ENCODE peak calls at places on chromosomes 13 and 19, in six cellular contexts. F, X, L, U, P and Z are unnamed samples.

GRCh38 chr19:49362926-49363264 is 679 bp upstream of the TEAD2 start:
- DNase-seq in F (no peak), X (peak), L (no peak), U (peak), P (peak), Z (no peak)

GRCh38 chr19:44113784-44114390 is 688 bp downstream of the ZNF225 start:
- DNase-seq in F (no peak), X (peak), L (no peak), U (peak), P (no peak), Z (no peak)

GRCh38 chr19:30274987-30275386 is 97.2 kb upstream of the ZNF536 start:
- DNase-seq in F (no peak), X (no peak), L (no peak), U (no peak), P (no peak), Z (no peak)

GRCh38 chr13:51621597-51621996 is 37.3 kb downstream of the WDFY2 start:
- DNase-seq in F (no peak), X (no peak), L (no peak), U (no peak), P (no peak), Z (no peak)

GRCh38 chr19:54160182-54160811 is 776 bp upstream of the LENG1 start:
- DNase-seq in F (no peak), X (no peak), L (peak), U (peak), P (no peak), Z (no peak)

GRCh38 chr13:50125556-50126377 is 110.5 kb downstream of the KCNRG start:
- DNase-seq in F (peak), X (peak), L (peak), U (peak), P (peak), Z (no peak)

GRCh38 chr13:20360041-20360491 is 127.9 kb upstream of the GJB6 start:
- DNase-seq in F (peak), X (no peak), L (no peak), U (peak), P (no peak), Z (no peak)

GRCh38 chr13:27395007-27395510 is 29.4 kb upstream of the GTF3A start:
- DNase-seq in F (no peak), X (no peak), L (no peak), U (no peak), P (no peak), Z (no peak)

GRCh38 chr13:38879278-38879677 is 111.4 kb downstream of the STOML3 start:
- DNase-seq in F (no peak), X (no peak), L (no peak), U (no peak), P (no peak), Z (no peak)

GRCh38 chr19:57363734-57364181 is 407 bp downstream of the TRAPPC2B start:
- DNase-seq in F (no peak), X (peak), L (no peak), U (peak), P (peak), Z (no peak)

GRCh38 chr13:64446372-64446771 is 2783.8 kb downstream of the PCDH9 start:
- DNase-seq in F (peak), X (peak), L (no peak), U (no peak), P (no peak), Z (no peak)

GRCh38 chr19:511101-511841 is 4.0 kb downstream of the TPGS1 start:
- DNase-seq in F (no peak), X (no peak), L (peak), U (peak), P (no peak), Z (no peak)
- TF ChIP-seq BHLHE40 in F (no peak), X (no peak), L (no peak), U (no peak), P (no peak), Z (no peak)

GRCh38 chr13:80341771-80342271 is 895 bp upstream of the SPRY2 start:
- DNase-seq in F (peak), X (peak), L (no peak), U (peak), P (peak), Z (no peak)
- TF ChIP-seq BHLHE40 in F (no peak), X (no peak), L (no peak), U (no peak), P (no peak), Z (no peak)

DNA sequence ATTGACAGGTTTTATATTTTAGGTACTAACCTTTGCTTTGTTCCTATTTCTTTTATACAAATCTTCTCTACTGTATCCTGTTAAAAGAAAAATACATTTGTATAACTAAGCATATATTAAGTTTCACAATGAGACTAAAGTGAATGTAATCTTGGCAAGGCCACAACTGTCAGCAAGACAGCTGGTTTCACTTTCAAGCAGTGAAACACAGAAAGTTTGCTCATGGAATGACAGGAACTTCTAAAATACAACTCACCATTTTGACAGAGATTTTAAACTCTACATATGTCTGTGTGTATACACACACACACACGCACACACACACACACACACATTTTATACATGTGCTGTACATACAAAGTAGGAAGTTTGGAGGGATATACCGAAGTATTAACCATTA is 53.3 kb downstream of the PARP4 start:
- DNase-seq in F (no peak), X (no peak), L (no peak), U (peak), P (no peak), Z (peak)
- TF ChIP-seq BHLHE40 in F (no peak), X (no peak), L (no peak), U (no peak), P (no peak), Z (no peak)

DNA sequence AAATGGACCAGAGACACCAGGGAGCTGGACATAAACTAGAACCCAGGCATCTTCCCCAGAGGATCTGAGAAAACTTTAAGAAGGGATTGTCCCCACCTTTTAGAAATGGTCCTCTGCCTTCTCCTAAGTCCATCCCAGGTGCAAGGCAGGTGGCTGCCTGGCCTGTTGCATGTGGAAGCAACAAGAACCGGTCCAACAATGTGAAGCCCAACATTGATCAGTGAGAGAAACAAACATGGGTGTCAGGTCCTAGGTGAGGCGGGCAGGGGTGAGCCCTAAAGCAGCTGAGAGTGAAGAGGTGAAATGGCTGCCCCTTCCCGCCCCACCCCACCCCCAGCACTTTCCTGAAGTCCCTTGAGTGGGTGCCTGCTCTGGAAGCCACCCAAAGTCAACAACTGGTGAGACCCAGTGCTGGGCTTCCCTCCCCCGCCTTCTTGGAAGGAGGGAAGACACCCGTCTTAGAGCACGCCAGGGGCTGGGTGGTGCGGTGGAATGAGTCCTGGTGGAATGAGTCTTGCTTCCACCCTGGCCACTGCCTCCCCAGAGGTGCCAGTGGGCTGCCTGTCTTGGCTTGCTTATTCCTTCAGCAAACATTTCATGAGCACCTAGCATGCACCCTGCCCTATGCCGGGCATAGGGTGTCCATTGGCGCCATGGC is 1.7 kb downstream of the AP1M1 start:
- DNase-seq in F (no peak), X (peak), L (no peak), U (no peak), P (no peak), Z (no peak)
- TF ChIP-seq BHLHE40 in F (no peak), X (no peak), L (no peak), U (no peak), P (no peak), Z (no peak)

GRCh38 chr13:113537205-113537604 is 46.7 kb upstream of the DCUN1D2 start:
- DNase-seq in F (no peak), X (no peak), L (no peak), U (no peak), P (no peak), Z (no peak)

GRCh38 chr13:113537909-113538688 is 46.5 kb upstream of the TFDP1 start:
- DNase-seq in F (no peak), X (no peak), L (no peak), U (no peak), P (no peak), Z (no peak)

GRCh38 chr13:113539822-113540221 is 44.7 kb upstream of the TFDP1 start:
- DNase-seq in F (no peak), X (no peak), L (no peak), U (no peak), P (no peak), Z (no peak)

GRCh38 chr13:113539176-113539575 is 45.4 kb upstream of the TFDP1 start:
- DNase-seq in F (no peak), X (no peak), L (no peak), U (no peak), P (no peak), Z (no peak)

DNA sequence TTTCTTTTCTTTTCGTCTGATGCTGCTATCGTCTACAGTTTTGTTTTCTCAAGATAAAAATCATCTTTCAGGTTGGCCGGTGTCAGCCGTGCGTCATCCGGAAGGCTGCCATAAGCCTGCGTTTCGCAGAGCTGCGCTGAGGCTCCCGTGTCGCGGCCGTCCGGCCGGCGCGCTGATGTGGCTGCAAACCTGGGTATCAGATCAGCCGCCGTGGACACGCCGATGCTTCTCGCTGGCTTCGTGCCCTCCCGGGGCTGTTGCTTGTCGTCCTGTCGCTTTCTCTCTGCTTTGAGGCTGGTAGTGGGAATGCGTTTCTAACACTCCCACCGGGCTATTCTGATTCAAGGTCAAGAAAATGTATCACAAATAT is 45.9 kb upstream of the TFDP1 start:
- DNase-seq in F (no peak), X (no peak), L (no peak), U (no peak), P (no peak), Z (no peak)
- TF ChIP-seq BHLHE40 in F (no peak), X (no peak), L (no peak), U (no peak), P (no peak), Z (no peak)

GRCh38 chr19:1401138-1401888 is at the start of gene GAMT:
- DNase-seq in F (no peak), X (peak), L (peak), U (no peak), P (no peak), Z (no peak)
- TF ChIP-seq BHLHE40 in F (no peak), X (no peak), L (no peak), U (no peak), P (no peak), Z (no peak)

GRCh38 chr13:48653074-48654054 is at the start of gene CYSLTR2:
- DNase-seq in F (peak), X (no peak), L (no peak), U (peak), P (no peak), Z (peak)
- TF ChIP-seq BHLHE40 in F (no peak), X (no peak), L (no peak), U (no peak), P (no peak), Z (no peak)

GRCh38 chr19:38741670-38742069 is 2.6 kb downstream of the CAPN12 start:
- DNase-seq in F (no peak), X (no peak), L (no peak), U (no peak), P (no peak), Z (no peak)
- TF ChIP-seq BHLHE40 in F (no peak), X (no peak), L (no peak), U (no peak), P (no peak), Z (no peak)